ENCODE peak calls at places on chromosome 7, in four cellular contexts. C is dorsolateral prefrontal cortex, F is ascending aorta, N is NCI-H2107. X is an unnamed sample.

GRCh38 chr7:158672975-158673374 is 31.6 kb downstream of the NCAPG2 start:
- DNase-seq in C (no peak), F (no peak), N (no peak), X (no peak)

GRCh38 chr7:149370790-149371189 is 90.1 kb downstream of the ZNF777 start:
- DNase-seq in C (no peak), F (no peak), N (no peak), X (no peak)

GRCh38 chr7:130940907-130941306 is 206.9 kb upstream of the KLF14 start:
- DNase-seq in C (no peak), F (no peak), N (no peak), X (no peak)

GRCh38 chr7:138549082-138549481 is 89.0 kb downstream of the TRIM24 start:
- DNase-seq in C (no peak), F (no peak), N (no peak), X (no peak)

GRCh38 chr7:27640914-27641570 is 21.6 kb downstream of the HIBADH start:
- DNase-seq in C (no peak), F (no peak), N (no peak), X (no peak)

GRCh38 chr7:92874567-92874966 is 38.2 kb upstream of the CDK6 start:
- DNase-seq in C (no peak), F (no peak), N (no peak), X (no peak)

GRCh38 chr7:139737221-139738100 is 40.3 kb downstream of the HIPK2 start:
- DNase-seq in C (no peak), F (no peak), N (no peak), X (no peak)

GRCh38 chr7:150740053-150740452 is 2.8 kb downstream of the GIMAP5 start:
- DNase-seq in C (no peak), F (no peak), N (no peak), X (no peak)

GRCh38 chr7:71096341-71096740 is 35.6 kb upstream of the GALNT17 start:
- DNase-seq in C (no peak), F (no peak), N (no peak), X (no peak)

GRCh38 chr7:155860840-155861479 is 48.7 kb upstream of the SHH start:
- DNase-seq in C (no peak), F (peak), N (no peak), X (no peak)

GRCh38 chr7:36627836-36628235 is 96.5 kb downstream of the AOAH start:
- DNase-seq in C (no peak), F (no peak), N (no peak), X (no peak)

GRCh38 chr7:79570904-79571303 is 117.4 kb upstream of the MAGI2 start:
- DNase-seq in C (no peak), F (no peak), N (no peak), X (no peak)

GRCh38 chr7:118839544-118839943 is 615.0 kb downstream of the ANKRD7 start:
- DNase-seq in C (no peak), F (no peak), N (no peak), X (no peak)

GRCh38 chr7:95441042-95441823 is 6.4 kb upstream of the PON2 start:
- DNase-seq in C (no peak), F (no peak), N (no peak), X (no peak)

GRCh38 chr7:142626420-142627035 is 122.7 kb upstream of the PRSS1 start:
- DNase-seq in C (no peak), F (peak), N (no peak), X (peak)

GRCh38 chr7:35820858-35821257 is 20.0 kb downstream of the SEPTIN7 start:
- DNase-seq in C (no peak), F (no peak), N (no peak), X (no peak)

GRCh38 chr7:20053334-20054104 is 163.7 kb downstream of the MACC1 start:
- DNase-seq in C (no peak), F (no peak), N (no peak), X (no peak)

GRCh38 chr7:115634633-115635032 is 395.9 kb downstream of the TFEC start:
- DNase-seq in C (no peak), F (no peak), N (no peak), X (no peak)

GRCh38 chr7:2554654-2555053 is 670 bp downstream of the BRAT1 start:
- DNase-seq in C (peak), F (no peak), N (no peak), X (no peak)

GRCh38 chr7:158192956-158193355 is 394.7 kb downstream of the PTPRN2 start:
- DNase-seq in C (no peak), F (no peak), N (no peak), X (no peak)

GRCh38 chr7:72435366-72435765 is 23.2 kb upstream of the CALN1 start:
- DNase-seq in C (no peak), F (no peak), N (no peak), X (no peak)

GRCh38 chr7:66768865-66769832 is 28.6 kb downstream of the RABGEF1 start:
- DNase-seq in C (no peak), F (no peak), N (no peak), X (no peak)

GRCh38 chr7:2738110-2738509 is 50.1 kb downstream of the AMZ1 start:
- DNase-seq in C (no peak), F (peak), N (no peak), X (peak)

GRCh38 chr7:157299613-157300405 is 37.0 kb upstream of the DNAJB6 start:
- DNase-seq in C (no peak), F (no peak), N (no peak), X (no peak)

GRCh38 chr7:158355456-158356065 is 232.1 kb downstream of the PTPRN2 start:
- DNase-seq in C (peak), F (peak), N (no peak), X (no peak)

GRCh38 chr7:4815121-4815520 is 39.7 kb downstream of the AP5Z1 start:
- DNase-seq in C (no peak), F (no peak), N (no peak), X (no peak)

GRCh38 chr7:43137811-43138210 is 25.4 kb downstream of the HECW1 start:
- DNase-seq in C (no peak), F (no peak), N (no peak), X (no peak)

GRCh38 chr7:127667017-127667670 is 15.2 kb downstream of the SND1 start:
- DNase-seq in C (no peak), F (no peak), N (no peak), X (no peak)

GRCh38 chr7:43130347-43130746 is 17.9 kb downstream of the HECW1 start:
- DNase-seq in C (no peak), F (no peak), N (no peak), X (no peak)

GRCh38 chr7:131170440-131171105 is 157.1 kb upstream of the MKLN1 start:
- DNase-seq in C (no peak), F (no peak), N (no peak), X (no peak)

GRCh38 chr7:17437586-17437985 is 139.1 kb downstream of the AHR start:
- DNase-seq in C (no peak), F (no peak), N (no peak), X (no peak)

GRCh38 chr7:44307301-44307900 is 18.0 kb downstream of the CAMK2B start:
- DNase-seq in C (no peak), F (peak), N (no peak), X (peak)

GRCh38 chr7:66353547-66353946 is 148.4 kb downstream of the TPST1 start:
- DNase-seq in C (no peak), F (no peak), N (no peak), X (no peak)

GRCh38 chr7:133781481-133782090 is 345.6 kb upstream of the LRGUK start:
- DNase-seq in C (no peak), F (no peak), N (no peak), X (no peak)

GRCh38 chr7:79868010-79868409 is 266.6 kb upstream of the GNAI1 start:
- DNase-seq in C (no peak), F (no peak), N (no peak), X (no peak)

GRCh38 chr7:117728858-117729257 is 144.4 kb downstream of the CTTNBP2 start:
- DNase-seq in C (peak), F (no peak), N (no peak), X (no peak)